ENCODE peak calls at places on chromosomes 7 and 10, in nine cellular contexts. O is mucosa of gallbladder; L is stimulated activated CD8-positive, alpha-beta memory T cell treated with anti-CD3 and anti-CD28 coated beads, Interleukin-12 subunit alpha, Interleukin-12 subunit beta, amount 100 ng/mL, for 1 hour; N is A172; C is stimulated activated CD4-positive, alpha-beta T cell treated with anti-CD3 and anti-CD28 coated beads, TNF-alpha, amount 100 ng/mL, for 4 hours; E is islet precursor cell; W is NCI-H1105; F is iPS DF 19.7; I is MCF 10A. R is an unnamed sample.

GRCh38 chr10:123724747-123725146 is 58.6 kb downstream of the GPR26 start:
- DNase-seq in O (no peak), L (no peak), N (no peak), C (no peak), E (peak), W (no peak), F (no peak), I (no peak), R (no peak)

GRCh38 chr10:12902135-12902572 is 99.4 kb downstream of the CCDC3 start:
- DNase-seq in O (peak), L (peak), N (peak), C (no peak), E (peak), W (peak), F (no peak), I (peak), R (peak)

GRCh38 chr7:142611566-142612250 is 137.6 kb upstream of the PRSS1 start:
- DNase-seq in O (no peak), L (no peak), N (peak), C (no peak), E (no peak), W (no peak), F (no peak), I (no peak), R (no peak)

GRCh38 chr7:102472126-102473041 is 6.3 kb downstream of the POLR2J start:
- DNase-seq in O (no peak), L (no peak), N (no peak), C (no peak), E (no peak), W (no peak), F (no peak), I (no peak), R (no peak)

GRCh38 chr10:36515313-36515712 is 610.1 kb upstream of the ANKRD30A start:
- DNase-seq in O (no peak), L (no peak), N (no peak), C (no peak), E (no peak), W (no peak), F (no peak), I (no peak), R (no peak)

GRCh38 chr10:10873289-10873688 is 144.4 kb upstream of the CELF2 start:
- DNase-seq in O (no peak), L (no peak), N (no peak), C (no peak), E (no peak), W (no peak), F (no peak), I (no peak), R (no peak)

GRCh38 chr10:34696423-34696822 is 118.7 kb downstream of the PARD3 start:
- DNase-seq in O (no peak), L (no peak), N (peak), C (no peak), E (no peak), W (no peak), F (no peak), I (peak), R (peak)

GRCh38 chr10:73860050-73860491 is 14.3 kb downstream of the CAMK2G start:
- DNase-seq in O (no peak), L (no peak), N (no peak), C (no peak), E (no peak), W (no peak), F (no peak), I (no peak), R (no peak)

GRCh38 chr7:150848111-150848510 is 4.2 kb upstream of the AOC1 start:
- DNase-seq in O (no peak), L (no peak), N (no peak), C (no peak), E (peak), W (no peak), F (no peak), I (no peak), R (no peak)

GRCh38 chr7:2431260-2431867 is 28.0 kb downstream of the CHST12 start:
- DNase-seq in O (no peak), L (no peak), N (no peak), C (peak), E (peak), W (no peak), F (no peak), I (peak), R (no peak)

GRCh38 chr10:77355844-77356243 is 281.8 kb downstream of the KCNMA1 start:
- DNase-seq in O (no peak), L (no peak), N (peak), C (no peak), E (no peak), W (no peak), F (no peak), I (peak), R (no peak)

R was measured in HT-29.